ENCODE peak calls at places on chromosomes 7 and 10, in four cellular contexts. O, V, E and Y are unnamed samples. For H3K4me1, the result is how much of the 10 kb centered on the place peaks cover.

GRCh38 chr7:19102884-19103283 is 14.6 kb downstream of the TWIST1 start:
- DNase-seq in E (no peak), V (no peak), O (no peak), Y (no peak)

GRCh38 chr7:108181073-108181985 is 51.2 kb upstream of the LAMB4 start:
- DNase-seq in V (no peak), E (peak), O (no peak), Y (no peak)

GRCh38 chr7:23804707-23805106 is 94.7 kb downstream of the STK31 start:
- DNase-seq in E (no peak), O (no peak), V (no peak), Y (no peak)

GRCh38 chr10:83375274-83375673 is 764.0 kb upstream of the GHITM start:
- DNase-seq in O (no peak), V (no peak), E (no peak), Y (no peak)

GRCh38 chr10:52650873-52651272 is 121.7 kb downstream of the MBL2 start:
- DNase-seq in O (no peak), E (no peak), V (no peak), Y (no peak)

GRCh38 chr7:32506266-32507054 is 11.2 kb downstream of the AVL9 start:
- DNase-seq in E (peak), O (no peak), V (no peak), Y (no peak)

GRCh38 chr7:110507832-110508231 is 583.1 kb upstream of the LRRN3 start:
- DNase-seq in V (no peak), E (no peak), O (no peak), Y (no peak)

GRCh38 chr10:27143686-27144085 is 10.5 kb downstream of the YME1L1 start:
- DNase-seq in V (no peak), O (no peak), E (no peak), Y (no peak)

GRCh38 chr10:81096558-81096957 is 558.9 kb downstream of the SH2D4B start:
- DNase-seq in E (no peak), V (no peak), O (no peak), Y (no peak)

GRCh38 chr10:110420401-110421193 is 77.1 kb upstream of the DUSP5 start:
- DNase-seq in V (no peak), O (no peak), E (no peak), Y (peak)

GRCh38 chr10:48601789-48602188 is 3.1 kb downstream of the ARHGAP22 start:
- DNase-seq in O (no peak), E (no peak), V (no peak), Y (no peak)

GRCh38 chr10:27998178-27998953 is 513 bp downstream of the ODAD2 start:
- DNase-seq in V (no peak), O (peak), E (no peak), Y (peak)

GRCh38 chr10:91883549-91884542 is 25.4 kb downstream of the FGFBP3 start:
- DNase-seq in V (peak), O (no peak), E (no peak), Y (no peak)

GRCh38 chr7:99679032-99679399 is 780 bp downstream of the CYP3A5 start:
- DNase-seq in O (no peak), V (no peak), E (peak), Y (no peak)

GRCh38 chr7:152486968-152487367 is 51.2 kb upstream of the KMT2C start:
- DNase-seq in V (no peak), O (no peak), E (no peak), Y (no peak)

DNA sequence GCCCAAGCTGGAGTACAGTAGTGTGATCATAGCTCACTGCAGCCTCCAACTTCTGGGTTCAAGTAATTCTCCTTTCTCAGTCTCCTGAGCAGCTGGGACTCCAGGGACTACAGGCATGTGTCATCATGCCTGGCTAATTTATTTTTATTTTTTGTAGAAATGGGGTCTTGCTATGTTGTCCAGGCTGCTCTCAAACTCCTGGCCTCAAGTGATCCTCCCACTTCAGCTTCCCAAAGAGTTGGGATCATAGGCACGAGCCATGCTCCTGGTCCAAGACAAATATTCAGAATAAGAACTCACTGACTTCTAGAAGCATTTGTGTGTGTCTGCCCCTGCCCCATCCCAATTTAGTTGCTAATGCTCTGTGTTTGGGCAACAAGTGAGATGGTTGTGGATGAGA is 151.8 kb downstream of the ITGA8 start:
- DNase-seq in O (no peak), E (no peak), V (no peak), Y (no peak)
- H3K4me3 ChIP-seq in O (no peak), E (no peak), V (no peak), Y (no peak)

GRCh38 chr7:75878769-75879596 is at the start of gene RHBDD2:
- DNase-seq in O (peak), V (peak), E (peak), Y (peak)
- TF ChIP-seq CTCF in O (peak), V (peak), E (no peak), Y (peak)

GRCh38 chr10:102505462-102506115 is 1.8 kb downstream of the SUFU start:
- DNase-seq in O (no peak), E (no peak), V (peak), Y (no peak)

GRCh38 chr10:102504179-102504975 is 605 bp downstream of the SUFU start:
- DNase-seq in E (no peak), V (peak), O (peak), Y (peak)

GRCh38 chr10:102502337-102503151 is at the start of gene ACTR1A:
- DNase-seq in V (peak), O (peak), E (peak), Y (peak)

GRCh38 chr10:102503264-102504178 is at the start of gene SUFU:
- DNase-seq in V (peak), O (peak), E (peak), Y (peak)

DNA sequence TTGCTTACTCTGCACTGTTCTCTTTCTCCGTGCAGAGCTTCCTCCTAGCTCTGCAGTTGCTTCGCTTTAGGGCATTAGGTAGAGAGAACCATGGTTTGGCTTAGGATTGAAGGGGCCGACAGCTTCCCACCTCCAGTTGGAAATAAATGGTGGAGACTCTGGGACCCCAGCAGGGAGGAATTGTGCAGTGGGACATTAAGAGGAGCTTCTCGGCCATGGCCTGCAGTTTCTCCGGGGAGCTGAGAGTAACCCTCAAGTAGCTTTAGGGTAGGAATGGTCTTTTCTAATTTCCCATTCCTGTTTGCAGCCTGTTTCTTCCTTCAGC is 1.2 kb downstream of the SUFU start:
- DNase-seq in E (no peak), O (no peak), V (no peak), Y (peak)
- H3K4me1 ChIP-seq in E (under half), O (half or more), V (under half), Y (under half)

GRCh38 chr10:6562221-6562620 is 17.9 kb downstream of the PRKCQ start:
- DNase-seq in E (no peak), O (no peak), V (no peak), Y (no peak)

GRCh38 chr10:6564367-6564766 is 15.7 kb downstream of the PRKCQ start:
- DNase-seq in O (no peak), E (no peak), V (no peak), Y (no peak)

GRCh38 chr10:6565588-6565987 is 14.5 kb downstream of the PRKCQ start:
- DNase-seq in O (no peak), V (no peak), E (no peak), Y (no peak)

GRCh38 chr10:6563075-6563474 is 17.0 kb downstream of the PRKCQ start:
- DNase-seq in V (no peak), O (no peak), E (no peak), Y (no peak)

DNA sequence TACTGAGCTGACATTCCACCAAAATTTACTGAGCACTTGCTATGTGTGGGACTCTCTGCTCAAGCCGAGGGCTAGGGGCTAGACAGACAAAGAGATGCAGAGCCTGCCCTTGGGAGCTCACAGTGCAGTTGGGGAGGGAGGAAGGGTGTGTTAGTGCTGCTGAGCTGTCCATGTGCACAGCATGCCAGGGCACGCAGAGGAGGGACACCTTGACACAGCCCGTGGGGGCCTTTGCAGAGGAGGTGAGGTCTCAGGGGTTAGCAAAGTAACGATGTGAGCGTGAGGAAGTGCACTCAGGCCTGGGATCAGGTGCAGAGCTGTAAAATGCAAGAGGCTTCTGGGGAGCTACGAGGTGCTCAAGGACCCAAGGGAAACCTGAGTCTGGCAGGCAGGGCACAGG is 16.4 kb downstream of the PRKCQ start:
- DNase-seq in O (no peak), E (no peak), V (no peak), Y (no peak)
- H3K4me3 ChIP-seq in O (no peak), E (no peak), V (peak), Y (no peak)

DNA sequence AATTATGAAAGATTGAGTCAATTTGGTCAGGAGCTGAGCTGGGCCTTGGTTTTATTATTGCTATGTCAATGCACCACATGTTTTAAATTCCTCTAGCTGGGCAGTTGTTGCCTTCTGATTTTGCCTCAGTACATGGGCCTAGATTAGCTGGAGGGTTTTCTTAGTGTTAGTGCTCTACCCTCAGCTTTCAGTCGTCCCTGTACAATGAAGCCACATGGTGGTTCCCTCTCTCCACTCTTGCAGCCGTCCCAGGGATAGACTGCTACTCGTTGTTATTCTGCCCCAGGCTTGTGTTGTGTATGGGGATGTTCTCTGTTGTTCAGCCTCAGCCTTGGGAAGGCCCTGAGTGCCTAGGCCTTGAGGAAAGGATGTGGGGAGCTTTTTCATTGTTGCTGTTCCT is 37.0 kb downstream of the NHLRC2 start:
- DNase-seq in O (no peak), E (no peak), V (no peak), Y (no peak)
- TF ChIP-seq CTCF in O (no peak), E (no peak), V (no peak), Y (no peak)